ENCODE peak calls at places on chromosomes 11 and 22, in seven cellular contexts. One of them, this sample, is unnamed.

GRCh38 chr11:85663080-85663729 is 1.7 kb downstream of the CREBZF start:
- DNase-seq in NCI-H1436 treated with DMSO at 0.1 percent for 48 hours: no peak
- DNase-seq in activated CD8-positive, alpha-beta memory T cell treated with anti-CD3 and anti-CD28 coated beads, Interleukin-2, amount 50 U/mL, for 4 hours: no peak
- DNase-seq in pulmonary artery endothelial cell: no peak
- DNase-seq in type B pancreatic cell: no peak
- DNase-seq in LHCN-M2: peak; percentile 24
- DNase-seq in fibroblast of the aortic adventitia: peak; percentile 17
- DNase-seq in this sample: no peak

GRCh38 chr11:8087185-8087584 is 6.2 kb downstream of the TUB start:
- DNase-seq in NCI-H1436 treated with DMSO at 0.1 percent for 48 hours: no peak
- DNase-seq in activated CD8-positive, alpha-beta memory T cell treated with anti-CD3 and anti-CD28 coated beads, Interleukin-2, amount 50 U/mL, for 4 hours: no peak
- DNase-seq in pulmonary artery endothelial cell: no peak
- DNase-seq in type B pancreatic cell: no peak
- DNase-seq in LHCN-M2: no peak
- DNase-seq in fibroblast of the aortic adventitia: no peak
- DNase-seq in this sample: no peak

GRCh38 chr11:74818283-74818946 is 69.8 kb downstream of the RNF169 start:
- DNase-seq in NCI-H1436 treated with DMSO at 0.1 percent for 48 hours: no peak
- DNase-seq in activated CD8-positive, alpha-beta memory T cell treated with anti-CD3 and anti-CD28 coated beads, Interleukin-2, amount 50 U/mL, for 4 hours: no peak
- DNase-seq in pulmonary artery endothelial cell: no peak
- DNase-seq in type B pancreatic cell: no peak
- DNase-seq in LHCN-M2: no peak
- DNase-seq in fibroblast of the aortic adventitia: peak; percentile 13
- DNase-seq in this sample: no peak

GRCh38 chr11:111573821-111574249 is 28.4 kb upstream of the SIK2 start:
- DNase-seq in NCI-H1436 treated with DMSO at 0.1 percent for 48 hours: no peak
- DNase-seq in activated CD8-positive, alpha-beta memory T cell treated with anti-CD3 and anti-CD28 coated beads, Interleukin-2, amount 50 U/mL, for 4 hours: no peak
- DNase-seq in pulmonary artery endothelial cell: no peak
- DNase-seq in type B pancreatic cell: no peak
- DNase-seq in LHCN-M2: no peak
- DNase-seq in fibroblast of the aortic adventitia: peak; percentile 57
- DNase-seq in this sample: no peak

GRCh38 chr11:2991477-2992233 is 474 bp downstream of the NAP1L4 start:
- DNase-seq in NCI-H1436 treated with DMSO at 0.1 percent for 48 hours: no peak
- DNase-seq in activated CD8-positive, alpha-beta memory T cell treated with anti-CD3 and anti-CD28 coated beads, Interleukin-2, amount 50 U/mL, for 4 hours: no peak
- DNase-seq in pulmonary artery endothelial cell: no peak
- DNase-seq in type B pancreatic cell: no peak
- DNase-seq in LHCN-M2: peak; percentile 27
- DNase-seq in fibroblast of the aortic adventitia: peak; percentile 33
- DNase-seq in this sample: peak; percentile 91

GRCh38 chr11:45371251-45371749 is 85.2 kb upstream of the SYT13 start:
- DNase-seq in NCI-H1436 treated with DMSO at 0.1 percent for 48 hours: peak; percentile 71
- DNase-seq in activated CD8-positive, alpha-beta memory T cell treated with anti-CD3 and anti-CD28 coated beads, Interleukin-2, amount 50 U/mL, for 4 hours: peak; percentile 47
- DNase-seq in pulmonary artery endothelial cell: peak; percentile 26
- DNase-seq in type B pancreatic cell: peak; percentile 87
- DNase-seq in LHCN-M2: peak; percentile 45
- DNase-seq in fibroblast of the aortic adventitia: peak; percentile 61
- DNase-seq in this sample: peak; percentile 84

GRCh38 chr11:45736424-45736823 is 68.5 kb upstream of the SLC35C1 start:
- DNase-seq in NCI-H1436 treated with DMSO at 0.1 percent for 48 hours: no peak
- DNase-seq in activated CD8-positive, alpha-beta memory T cell treated with anti-CD3 and anti-CD28 coated beads, Interleukin-2, amount 50 U/mL, for 4 hours: no peak
- DNase-seq in pulmonary artery endothelial cell: no peak
- DNase-seq in type B pancreatic cell: no peak
- DNase-seq in LHCN-M2: peak; percentile 59
- DNase-seq in fibroblast of the aortic adventitia: peak; percentile 35
- DNase-seq in this sample: no peak

GRCh38 chr22:20080776-20081654 is 974 bp downstream of the DGCR8 start:
- DNase-seq in NCI-H1436 treated with DMSO at 0.1 percent for 48 hours: no peak
- DNase-seq in activated CD8-positive, alpha-beta memory T cell treated with anti-CD3 and anti-CD28 coated beads, Interleukin-2, amount 50 U/mL, for 4 hours: no peak
- DNase-seq in pulmonary artery endothelial cell: peak; percentile 19
- DNase-seq in type B pancreatic cell: no peak
- DNase-seq in LHCN-M2: peak; percentile 66
- DNase-seq in fibroblast of the aortic adventitia: peak; percentile 54
- DNase-seq in this sample: peak; percentile 60

GRCh38 chr11:87878373-87878779 is 296.9 kb downstream of the RAB38 start:
- DNase-seq in NCI-H1436 treated with DMSO at 0.1 percent for 48 hours: no peak
- DNase-seq in activated CD8-positive, alpha-beta memory T cell treated with anti-CD3 and anti-CD28 coated beads, Interleukin-2, amount 50 U/mL, for 4 hours: no peak
- DNase-seq in pulmonary artery endothelial cell: peak; percentile 7
- DNase-seq in type B pancreatic cell: no peak
- DNase-seq in LHCN-M2: peak; percentile 16
- DNase-seq in fibroblast of the aortic adventitia: peak; percentile 66
- DNase-seq in this sample: no peak

GRCh38 chr22:49367016-49367697 is 460.5 kb downstream of the BRD1 start:
- DNase-seq in NCI-H1436 treated with DMSO at 0.1 percent for 48 hours: no peak
- DNase-seq in activated CD8-positive, alpha-beta memory T cell treated with anti-CD3 and anti-CD28 coated beads, Interleukin-2, amount 50 U/mL, for 4 hours: no peak
- DNase-seq in pulmonary artery endothelial cell: no peak
- DNase-seq in type B pancreatic cell: no peak
- DNase-seq in LHCN-M2: no peak
- DNase-seq in fibroblast of the aortic adventitia: no peak
- DNase-seq in this sample: peak; percentile 54

GRCh38 chr11:47950396-47950795 is 30.0 kb upstream of the PTPRJ start:
- DNase-seq in NCI-H1436 treated with DMSO at 0.1 percent for 48 hours: no peak
- DNase-seq in activated CD8-positive, alpha-beta memory T cell treated with anti-CD3 and anti-CD28 coated beads, Interleukin-2, amount 50 U/mL, for 4 hours: peak; percentile 60
- DNase-seq in pulmonary artery endothelial cell: no peak
- DNase-seq in type B pancreatic cell: no peak
- DNase-seq in LHCN-M2: no peak
- DNase-seq in fibroblast of the aortic adventitia: peak; percentile 47
- DNase-seq in this sample: no peak

GRCh38 chr22:28831140-28832072 is 31.0 kb upstream of the XBP1 start:
- DNase-seq in NCI-H1436 treated with DMSO at 0.1 percent for 48 hours: no peak
- DNase-seq in activated CD8-positive, alpha-beta memory T cell treated with anti-CD3 and anti-CD28 coated beads, Interleukin-2, amount 50 U/mL, for 4 hours: no peak
- DNase-seq in pulmonary artery endothelial cell: no peak
- DNase-seq in type B pancreatic cell: no peak
- DNase-seq in LHCN-M2: no peak
- DNase-seq in fibroblast of the aortic adventitia: no peak
- DNase-seq in this sample: no peak

GRCh38 chr11:123357990-123358827 is 71.9 kb upstream of the GRAMD1B start:
- DNase-seq in NCI-H1436 treated with DMSO at 0.1 percent for 48 hours: no peak
- DNase-seq in activated CD8-positive, alpha-beta memory T cell treated with anti-CD3 and anti-CD28 coated beads, Interleukin-2, amount 50 U/mL, for 4 hours: no peak
- DNase-seq in pulmonary artery endothelial cell: no peak
- DNase-seq in type B pancreatic cell: peak; percentile 68
- DNase-seq in LHCN-M2: no peak
- DNase-seq in fibroblast of the aortic adventitia: peak; percentile 11
- DNase-seq in this sample: no peak

GRCh38 chr22:45638834-45639746 is 32.5 kb upstream of the ATXN10 start:
- DNase-seq in NCI-H1436 treated with DMSO at 0.1 percent for 48 hours: no peak
- DNase-seq in activated CD8-positive, alpha-beta memory T cell treated with anti-CD3 and anti-CD28 coated beads, Interleukin-2, amount 50 U/mL, for 4 hours: no peak
- DNase-seq in pulmonary artery endothelial cell: no peak
- DNase-seq in type B pancreatic cell: no peak
- DNase-seq in LHCN-M2: peak; percentile 41
- DNase-seq in fibroblast of the aortic adventitia: peak; percentile 69
- DNase-seq in this sample: peak; percentile 84

GRCh38 chr11:17526326-17526725 is 17.9 kb downstream of the USH1C start:
- DNase-seq in NCI-H1436 treated with DMSO at 0.1 percent for 48 hours: no peak
- DNase-seq in activated CD8-positive, alpha-beta memory T cell treated with anti-CD3 and anti-CD28 coated beads, Interleukin-2, amount 50 U/mL, for 4 hours: no peak
- DNase-seq in pulmonary artery endothelial cell: no peak
- DNase-seq in type B pancreatic cell: no peak
- DNase-seq in LHCN-M2: no peak
- DNase-seq in fibroblast of the aortic adventitia: no peak
- DNase-seq in this sample: no peak